ENCODE peak calls at places on chromosome 16, in eight cellular contexts. S is cardiac muscle cell; I is mucosa of descending colon; T is astrocyte; V is IMR-90; M is heart left ventricle; E is CD8-positive, alpha-beta memory T cell; Q is brain microvascular endothelial cell. B is an unnamed sample.
A peak's percentile ranks its signal among the peaks of the same experiment; 100 is the strongest.

GRCh38 chr16:17404903-17405691 is 65.7 kb downstream of the XYLT1 start:
- DNase-seq in Q (no peak), S (peak; percentile 85), I (no peak), E (no peak), V (peak; percentile 49), T (peak; percentile 84), M (peak; percentile 69), B (peak; percentile 94)

GRCh38 chr16:57484515-57485005 is 1.7 kb downstream of the DOK4 start:
- DNase-seq in I (no peak), Q (no peak), T (no peak), E (no peak), M (no peak), V (no peak), S (no peak), B (no peak)

GRCh38 chr16:29811896-29812665 is at the start of gene PRRT2:
- DNase-seq in Q (no peak), E (no peak), M (peak; percentile 87), V (peak; percentile 43), S (peak; percentile 47), I (peak; percentile 76), T (no peak), B (peak; percentile 53)

GRCh38 chr16:14249291-14250032 is 178.3 kb downstream of the MRTFB start:
- DNase-seq in M (no peak), V (peak; percentile 43), S (peak; percentile 58), I (no peak), Q (peak; percentile 43), T (no peak), E (peak; percentile 13), B (peak; percentile 71)

GRCh38 chr16:75044800-75045361 is 46.1 kb downstream of the ZNRF1 start:
- DNase-seq in V (no peak), Q (no peak), M (no peak), S (peak; percentile 55), I (no peak), T (peak; percentile 57), E (no peak), B (peak; percentile 78)

GRCh38 chr16:22734313-22734869 is 79.6 kb upstream of the HS3ST2 start:
- DNase-seq in I (no peak), T (no peak), S (no peak), M (no peak), E (no peak), Q (no peak), V (no peak), B (no peak)

GRCh38 chr16:11913425-11914079 is 2.2 kb downstream of the GSPT1 start:
- DNase-seq in M (no peak), E (peak; percentile 78), T (peak; percentile 50), I (no peak), Q (no peak), V (peak; percentile 41), S (peak; percentile 7), B (peak; percentile 15)

GRCh38 chr16:2497116-2497630 is 16.6 kb upstream of the ATP6V0C start:
- DNase-seq in S (peak; percentile 64), Q (no peak), E (no peak), T (no peak), M (peak; percentile 90), V (no peak), I (peak; percentile 38), B (peak; percentile 41)

GRCh38 chr16:65283238-65283651 is 161.4 kb upstream of the CDH11 start:
- DNase-seq in E (no peak), T (peak; percentile 60), M (no peak), I (no peak), Q (no peak), S (peak; percentile 14), V (peak; percentile 34), B (peak; percentile 16)

GRCh38 chr16:50806099-50807062 is 64.5 kb downstream of the CYLD start:
- DNase-seq in V (peak; percentile 87), M (peak; percentile 83), I (peak; percentile 81), S (peak; percentile 93), Q (peak; percentile 86), T (peak; percentile 72), E (peak; percentile 86), B (peak; percentile 95)

GRCh38 chr16:10765772-10766171 is 22.1 kb downstream of the NUBP1 start:
- DNase-seq in T (no peak), S (no peak), I (no peak), E (peak; percentile 66), V (no peak), M (no peak), Q (no peak), B (no peak)

GRCh38 chr16:4561565-4561964 is 5.4 kb downstream of the C16orf96 start:
- DNase-seq in T (no peak), V (no peak), S (no peak), M (no peak), Q (no peak), E (no peak), I (no peak), B (no peak)

GRCh38 chr16:69351309-69352027 is at the start of gene TMED6:
- DNase-seq in Q (no peak), E (no peak), M (no peak), S (no peak), V (no peak), I (peak; percentile 70), T (no peak), B (no peak)

GRCh38 chr16:78837706-78838105 is 738.3 kb downstream of the WWOX start:
- DNase-seq in T (no peak), E (no peak), S (no peak), V (no peak), M (no peak), I (no peak), Q (no peak), B (no peak)

DNA sequence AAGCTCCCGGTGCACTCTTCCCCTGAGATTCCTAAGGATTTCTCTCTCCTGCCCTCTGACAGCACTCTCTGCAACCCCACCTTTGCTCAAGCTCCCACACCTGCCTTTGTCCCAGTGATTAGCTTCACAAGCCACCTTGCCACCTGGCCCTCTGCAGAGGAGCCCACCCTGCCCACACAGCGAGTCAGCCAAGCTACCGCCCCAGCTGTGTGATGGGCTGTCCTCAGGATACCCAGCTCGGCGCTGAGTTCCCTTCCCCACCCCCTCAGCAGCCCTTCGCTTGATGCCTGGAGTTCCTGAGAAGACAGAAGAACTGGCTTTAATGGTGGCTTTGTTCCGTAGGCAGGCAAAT is 266.5 kb downstream of the CBLN1 start:
- DNase-seq in M (no peak), Q (no peak), E (no peak), I (no peak), T (no peak), S (no peak), V (no peak), B (no peak)
- H3K4me3 ChIP-seq in M (no peak overlapping the region), Q (no peak overlapping the region), E (no peak overlapping the region), I (no peak overlapping the region), T (no peak overlapping the region), S (no peak overlapping the region), V (no peak overlapping the region), B (no peak overlapping the region)

DNA sequence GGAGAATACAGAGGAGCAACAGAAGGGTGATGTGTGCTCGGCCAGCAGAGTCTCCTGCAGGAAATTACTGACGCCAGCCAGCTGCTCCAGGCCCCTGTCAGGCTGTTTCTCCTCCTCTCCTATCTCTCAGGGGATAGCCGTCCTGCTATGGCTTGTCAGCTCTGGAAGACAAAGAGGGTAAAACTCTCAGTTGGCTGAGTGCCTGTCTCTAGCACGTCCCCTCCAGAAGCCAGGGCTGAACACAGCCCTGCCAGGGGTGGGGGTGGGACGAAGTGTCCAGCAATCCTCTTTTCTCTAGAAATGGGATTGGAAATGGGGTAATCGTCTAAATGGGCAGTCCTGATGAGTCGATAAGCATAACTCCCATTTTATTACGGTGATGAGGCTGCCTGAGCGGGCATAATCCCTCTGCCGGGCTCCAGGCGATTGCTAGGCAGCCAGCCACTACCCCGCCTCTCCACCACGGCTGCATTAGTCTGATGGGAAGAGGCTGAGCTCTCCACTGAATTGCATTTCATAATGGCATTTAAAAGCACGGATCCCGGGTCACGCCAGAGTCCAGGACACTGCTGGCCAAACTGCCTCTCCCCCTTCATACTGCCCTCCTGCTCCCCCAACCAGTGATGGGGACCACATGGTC is 89.0 kb upstream of the GNAO1 start:
- DNase-seq in E (no peak), V (no peak), T (no peak), Q (no peak), S (peak; percentile 37), I (peak; percentile 21), M (peak; percentile 70), B (peak; percentile 1)
- H3K4me3 ChIP-seq in E (no peak overlapping the region), V (no peak overlapping the region), T (peak overlapping the region; percentile 23), Q (no peak overlapping the region), S (no peak overlapping the region), I (no peak overlapping the region), M (peak overlapping the region; percentile 44), B (no peak overlapping the region)

DNA sequence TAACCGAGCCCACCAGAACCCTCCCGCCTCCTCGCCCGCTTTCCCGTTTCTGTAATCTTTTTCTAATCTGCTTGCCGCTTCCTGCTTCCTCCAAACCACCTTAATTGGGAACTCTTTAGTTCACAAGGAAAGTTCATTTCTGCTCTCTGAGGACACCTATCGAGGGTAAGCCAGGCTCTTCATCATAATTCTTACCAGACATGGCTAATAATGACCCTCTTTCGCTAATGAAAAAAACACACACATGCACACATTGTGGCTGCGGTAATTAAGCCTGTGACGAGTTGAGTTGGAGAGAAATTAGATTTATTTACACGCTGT is 100.7 kb downstream of the ZNF423 start:
- DNase-seq in Q (peak; percentile 21), T (peak; percentile 59), I (no peak), S (peak; percentile 72), E (no peak), M (no peak), V (peak; percentile 12), B (peak; percentile 71)
- H3K4me3 ChIP-seq in Q (peak overlapping the region; percentile 49), T (peak overlapping the region; percentile 59), I (no peak overlapping the region), S (peak overlapping the region; percentile 21), E (no peak overlapping the region), M (peak overlapping the region; percentile 42), V (no peak overlapping the region), B (peak overlapping the region; percentile 48)

GRCh38 chr16:25065899-25066298 is 45.6 kb upstream of the LCMT1 start:
- DNase-seq in S (no peak), V (no peak), M (no peak), E (no peak), T (no peak), Q (no peak), I (peak; percentile 42), B (no peak)
- H3K4me3 ChIP-seq in S (no peak overlapping the region), V (no peak overlapping the region), M (no peak overlapping the region), E (no peak overlapping the region), T (no peak overlapping the region), Q (no peak overlapping the region), I (no peak overlapping the region), B (no peak overlapping the region)

GRCh38 chr16:28192811-28193529 is 18.8 kb downstream of the XPO6 start:
- DNase-seq in E (peak; percentile 82), S (no peak), T (no peak), I (peak; percentile 43), V (no peak), M (no peak), Q (no peak), B (no peak)
- H3K4me3 ChIP-seq in E (peak overlapping the region; percentile 52), S (no peak overlapping the region), T (no peak overlapping the region), I (no peak overlapping the region), V (no peak overlapping the region), M (no peak overlapping the region), Q (no peak overlapping the region), B (no peak overlapping the region)

DNA sequence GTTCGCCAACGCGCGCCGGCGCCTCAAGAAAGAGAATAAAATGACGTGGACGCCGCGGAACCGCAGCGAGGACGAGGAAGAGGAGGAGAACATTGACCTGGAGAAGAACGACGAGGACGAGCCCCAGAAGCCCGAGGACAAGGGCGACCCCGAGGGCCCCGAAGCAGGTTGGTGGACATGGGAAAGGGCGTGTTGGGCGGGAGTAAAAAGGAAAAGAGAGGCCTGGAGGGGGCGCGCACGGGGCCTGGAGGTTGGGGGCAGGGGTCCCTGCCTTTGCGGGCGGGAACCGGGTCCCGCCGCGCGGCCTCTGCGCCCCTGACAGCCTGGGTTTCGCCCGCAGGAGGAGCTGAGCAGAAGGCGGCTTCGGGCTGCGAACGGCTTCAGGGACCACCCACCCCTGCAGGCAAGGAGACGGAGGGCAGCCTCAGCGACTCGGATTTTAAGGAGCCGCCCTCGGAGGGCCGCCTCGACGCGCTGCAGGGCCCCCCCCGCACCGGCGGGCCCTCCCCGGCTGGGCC is 2.1 kb downstream of the IRX5 start:
- DNase-seq in M (no peak), S (no peak), E (no peak), Q (no peak), T (no peak), V (no peak), I (no peak), B (no peak)
- H3K4me3 ChIP-seq in M (peak overlapping the region; percentile 65), S (peak overlapping the region; percentile 96), E (no peak overlapping the region), Q (no peak overlapping the region), T (peak overlapping the region; percentile 59), V (no peak overlapping the region), I (no peak overlapping the region), B (peak overlapping the region; percentile 84)